ENCODE peak calls at places on chromosomes 4 and X, in nine cellular contexts. W is IMR-90; R is esophagus squamous epithelium; H is brain microvascular endothelial cell; F is astrocyte; O is GM20000; D is kidney; V is fibroblast of villous mesenchyme; K is CD8-positive, alpha-beta T cell. U is an unnamed sample.
A peak's percentile ranks its signal among the peaks of the same experiment; 100 is the strongest.

GRCh38 chr4:126779446-126780166 is 853.2 kb upstream of the INTU start:
- DNase-seq in W (no peak), H (no peak), R (no peak), D (peak; percentile 24), K (no peak), O (no peak), F (no peak), V (no peak), U (no peak)

GRCh38 chr4:168812806-168813205 is 197.2 kb downstream of the CBR4 start:
- DNase-seq in V (no peak), O (no peak), D (no peak), K (no peak), W (no peak), H (no peak), F (peak; percentile 61), R (no peak), U (no peak)

GRCh38 chr4:6504900-6505496 is 32.6 kb upstream of the PPP2R2C start:
- DNase-seq in W (no peak), O (no peak), D (no peak), V (no peak), R (no peak), F (no peak), H (no peak), K (no peak), U (no peak)

GRCh38 chr4:20203508-20203907 is 48.2 kb upstream of the SLIT2 start:
- DNase-seq in D (no peak), W (peak; percentile 92), R (no peak), H (peak; percentile 83), K (no peak), V (peak; percentile 81), O (no peak), F (peak; percentile 91), U (no peak)

GRCh38 chrX:25226151-25226550 is 210.4 kb upstream of the ARX start:
- DNase-seq in V (no peak), H (no peak), W (no peak), R (no peak), O (no peak), K (no peak), D (peak; percentile 32), F (no peak), U (no peak)

GRCh38 chr4:183326853-183327252 is 4.6 kb upstream of the CLDN24 start:
- DNase-seq in O (no peak), R (no peak), H (peak; percentile 40), F (no peak), D (no peak), W (peak; percentile 40), V (no peak), K (no peak), U (no peak)

GRCh38 chrX:153926863-153927685 is 1.0 kb upstream of the ARHGAP4 start:
- DNase-seq in H (no peak), D (peak; percentile 85), R (peak; percentile 31), F (peak; percentile 9), V (peak; percentile 38), W (peak; percentile 10), O (peak; percentile 86), K (peak; percentile 87), U (no peak)

GRCh38 chrX:123835661-123836371 is 24.0 kb upstream of the XIAP start:
- DNase-seq in K (no peak), F (peak; percentile 74), R (no peak), V (peak; percentile 57), W (peak; percentile 70), O (no peak), D (no peak), H (peak; percentile 51), U (no peak)

GRCh38 chrX:57821703-57822375 is 88.4 kb downstream of the ZXDA start:
- DNase-seq in V (peak; percentile 55), D (no peak), K (no peak), O (peak; percentile 18), H (peak; percentile 31), W (peak; percentile 55), F (peak; percentile 16), R (no peak), U (no peak)

GRCh38 chr4:2087170-2087569 is 28.0 kb downstream of the NAT8L start:
- DNase-seq in R (no peak), V (peak; percentile 39), D (no peak), H (no peak), K (no peak), O (no peak), W (no peak), F (no peak), U (no peak)

GRCh38 chr4:130808492-130808891 is 1712.5 kb downstream of the C4orf33 start:
- DNase-seq in F (no peak), K (no peak), R (no peak), O (no peak), H (peak; percentile 4), D (no peak), W (no peak), V (peak; percentile 2), U (no peak)

GRCh38 chr4:144450526-144450925 is 195.4 kb upstream of the HHIP start:
- DNase-seq in W (no peak), R (no peak), F (no peak), O (no peak), D (no peak), V (no peak), H (no peak), K (no peak), U (no peak)

GRCh38 chr4:76680934-76681333 is 217.0 kb downstream of the SOWAHB start:
- DNase-seq in R (no peak), W (no peak), K (no peak), D (no peak), V (no peak), F (no peak), H (no peak), O (no peak), U (no peak)

GRCh38 chr4:76681996-76682395 is 215.9 kb downstream of the SOWAHB start:
- DNase-seq in O (no peak), W (no peak), R (no peak), H (no peak), F (peak; percentile 41), D (no peak), V (no peak), K (no peak), U (no peak)

GRCh38 chr4:76679691-76680090 is 218.3 kb downstream of the SOWAHB start:
- DNase-seq in W (no peak), F (no peak), K (no peak), H (no peak), R (no peak), V (no peak), O (no peak), D (no peak), U (no peak)

GRCh38 chr4:76674995-76675394 is 222.9 kb downstream of the SOWAHB start:
- DNase-seq in K (no peak), O (no peak), F (no peak), V (no peak), H (no peak), R (no peak), W (no peak), D (no peak), U (no peak)

DNA sequence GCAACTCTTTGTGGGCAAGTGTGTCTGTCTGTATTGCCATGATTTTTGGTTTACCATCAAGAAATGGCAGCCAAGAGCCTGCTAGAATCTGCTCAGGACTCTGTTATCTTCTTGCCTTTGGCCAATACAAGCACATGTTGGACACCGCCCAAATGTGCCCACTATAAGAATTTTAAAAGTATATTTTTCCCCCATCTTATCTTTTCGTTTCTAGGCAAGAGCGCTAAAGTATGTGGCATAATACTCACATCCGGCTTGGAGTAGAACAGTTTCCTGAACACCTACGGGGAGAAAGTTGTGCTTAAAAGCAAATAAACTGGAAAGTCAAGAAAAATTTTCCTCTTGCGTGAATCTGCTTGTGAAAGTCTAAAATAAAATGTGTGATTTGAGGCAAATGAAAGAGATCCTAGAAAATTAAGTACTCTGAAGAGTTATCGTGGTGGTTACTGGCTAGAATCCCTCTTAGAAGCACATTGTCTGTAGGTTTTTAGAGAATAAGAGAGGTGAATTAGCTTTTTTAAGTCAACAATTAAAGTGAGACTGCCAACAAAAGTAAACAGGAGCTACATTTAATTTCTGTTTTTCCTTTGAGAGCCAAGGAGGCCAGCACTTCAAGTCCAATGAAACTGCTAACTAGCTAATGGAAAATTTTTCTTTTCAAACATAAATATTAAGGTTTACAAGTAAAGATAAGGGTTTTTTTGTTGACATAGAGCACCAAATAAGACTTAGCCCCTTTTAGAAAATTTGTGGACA is 220.2 kb downstream of the SOWAHB start:
- DNase-seq in V (peak; percentile 38), O (no peak), K (no peak), R (no peak), H (no peak), W (no peak), D (no peak), F (no peak), U (no peak)
- TF ChIP-seq CTCF in V (no peak), O (no peak), K (no peak), R (no peak), H (no peak), W (no peak), D (no peak), F (no peak), U (no peak)

DNA sequence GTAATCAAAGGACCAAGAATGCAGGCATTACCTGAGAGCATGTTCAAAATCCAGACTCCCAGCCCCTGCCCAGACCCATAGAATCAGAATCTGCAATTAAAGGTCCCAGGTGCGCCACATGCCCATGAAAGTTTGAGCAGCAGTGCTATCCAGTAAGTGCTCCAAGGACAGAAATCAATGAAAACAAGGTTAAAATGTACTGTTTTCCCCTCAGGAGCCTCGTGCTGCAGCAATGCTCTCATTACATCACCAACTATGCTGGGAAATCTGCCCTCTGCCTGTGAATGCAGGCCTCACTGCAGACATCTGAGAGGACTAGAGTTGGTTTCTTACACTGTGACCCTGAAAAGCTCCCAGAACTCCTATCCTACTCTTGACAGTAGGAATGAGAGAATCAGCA is 21.1 kb downstream of the ANXA5 start:
- DNase-seq in W (peak; percentile 61), O (no peak), H (peak; percentile 32), K (no peak), R (no peak), V (peak; percentile 59), F (no peak), D (no peak), U (no peak)
- TF ChIP-seq CTCF in W (peak; percentile 38), O (no peak), H (peak; percentile 61), K (no peak), R (no peak), V (peak; percentile 47), F (peak; percentile 4), D (no peak), U (peak; percentile 58)

DNA sequence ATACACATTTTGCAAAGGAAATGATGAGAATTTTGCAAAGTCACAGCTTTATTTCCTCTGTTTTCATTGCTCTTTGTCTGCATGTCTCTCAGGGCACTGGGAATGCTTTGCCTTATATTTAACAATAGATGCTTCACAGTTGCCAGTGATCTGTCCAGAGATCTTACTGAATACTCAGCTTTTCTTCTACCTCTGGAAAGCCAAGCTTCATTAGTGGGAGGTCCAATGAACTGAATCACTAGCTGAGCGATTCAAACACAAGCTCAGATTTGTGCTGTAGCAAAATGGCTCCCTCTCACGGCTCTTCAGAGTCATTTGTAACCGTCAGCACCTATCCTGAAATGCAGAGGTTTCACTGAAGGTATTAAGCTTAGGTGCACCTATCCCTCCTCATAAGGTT is 138.9 kb downstream of the DCLK2 start:
- DNase-seq in V (peak; percentile 65), R (no peak), W (peak; percentile 87), O (no peak), F (peak; percentile 84), K (no peak), D (no peak), H (peak; percentile 37), U (no peak)
- TF ChIP-seq CTCF in V (peak; percentile 49), R (peak; percentile 47), W (peak; percentile 50), O (no peak), F (peak; percentile 47), K (no peak), D (peak; percentile 27), H (peak; percentile 68), U (peak; percentile 82)

DNA sequence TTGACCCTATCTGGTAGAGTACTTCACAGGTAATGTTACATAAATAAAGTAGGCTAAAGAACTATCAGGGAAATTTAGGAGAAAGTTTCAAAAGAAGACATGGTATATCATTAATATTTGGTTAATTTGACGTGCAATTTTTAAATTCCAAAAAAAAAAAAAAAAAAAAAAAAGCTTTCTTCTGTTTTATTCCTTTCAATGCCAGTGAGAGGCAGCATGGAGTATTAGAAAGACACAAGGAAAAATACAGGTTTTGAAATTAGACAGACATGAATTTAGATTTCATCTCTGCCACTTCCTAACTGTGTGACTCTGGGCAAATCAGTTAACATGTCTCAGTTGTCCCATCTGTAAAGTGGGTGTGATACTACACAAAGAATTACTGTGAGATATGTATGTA is 132.6 kb downstream of the GPC3 start:
- DNase-seq in K (no peak), W (no peak), H (no peak), V (no peak), R (no peak), F (no peak), D (no peak), O (no peak), U (no peak)
- TF ChIP-seq CTCF in K (no peak), W (peak; percentile 13), H (no peak), V (no peak), R (no peak), F (no peak), D (no peak), O (no peak), U (peak; percentile 70)

U was measured in chondrocyte.